ENCODE peak calls at places on chromosomes 2 and 18, in four cellular contexts. V is stimulated activated CD4-positive, alpha-beta T cell treated with anti-CD3 and anti-CD28 coated beads, Interleukin-4, amount 100 ng/mL, for 1 hour; Y is GM10248; R is stimulated activated CD8-positive, alpha-beta memory T cell treated with anti-CD3 and anti-CD28 coated beads, Interleukin-7, amount 100 ng/mL, for 4 hours. A is an unnamed sample.

GRCh38 chr2:207833265-207833751 is 63.6 kb upstream of the FZD5 start:
- DNase-seq in V (no peak), Y (peak), R (no peak), A (no peak)

GRCh38 chr2:2635025-2635528 is 304.0 kb upstream of the MYT1L start:
- DNase-seq in V (no peak), Y (no peak), R (no peak), A (no peak)

GRCh38 chr2:97662895-97663625 is 784 bp downstream of the ACTR1B start:
- DNase-seq in V (peak), Y (peak), R (peak), A (peak)

GRCh38 chr2:201860541-201861154 is 54.3 kb downstream of the CDK15 start:
- DNase-seq in V (no peak), Y (peak), R (peak), A (peak)

GRCh38 chr2:12624911-12625598 is 91.7 kb upstream of the TRIB2 start:
- DNase-seq in V (no peak), Y (no peak), R (no peak), A (no peak)

GRCh38 chr18:49020621-49021021 is 69.9 kb upstream of the SMAD7 start:
- DNase-seq in V (no peak), Y (no peak), R (no peak), A (no peak)

GRCh38 chr2:18422416-18423165 is 137.9 kb downstream of the RDH14 start:
- DNase-seq in V (no peak), Y (no peak), R (no peak), A (no peak)

GRCh38 chr2:15425707-15426106 is 135.4 kb downstream of the NBAS start:
- DNase-seq in V (no peak), Y (no peak), R (no peak), A (no peak)

GRCh38 chr2:23452853-23453420 is 68.0 kb downstream of the KLHL29 start:
- DNase-seq in V (no peak), Y (peak), R (no peak), A (peak)

GRCh38 chr2:25829377-25829704 is 48.9 kb downstream of the ASXL2 start:
- DNase-seq in V (no peak), Y (no peak), R (no peak), A (no peak)

GRCh38 chr18:5667356-5667755 is 123.6 kb upstream of the EPB41L3 start:
- DNase-seq in V (no peak), Y (no peak), R (no peak), A (no peak)

GRCh38 chr18:13253786-13254755 is 35.5 kb downstream of the LDLRAD4 start:
- DNase-seq in V (no peak), Y (no peak), R (no peak), A (no peak)

GRCh38 chr2:39099820-39100728 is 20.8 kb downstream of the SOS1 start:
- DNase-seq in V (no peak), Y (no peak), R (no peak), A (peak)

GRCh38 chr18:78939105-78939504 is 40.5 kb upstream of the SALL3 start:
- DNase-seq in V (no peak), Y (no peak), R (no peak), A (peak)

GRCh38 chr18:22207022-22207758 is 37.8 kb downstream of the GATA6 start:
- DNase-seq in V (no peak), Y (no peak), R (no peak), A (no peak)

GRCh38 chr2:156625360-156625995 is 189.3 kb downstream of the GPD2 start:
- DNase-seq in V (no peak), Y (no peak), R (no peak), A (no peak)

GRCh38 chr2:206408323-206409320 is 34.7 kb upstream of the ADAM23 start:
- DNase-seq in V (no peak), Y (peak), R (no peak), A (no peak)

GRCh38 chr2:74413001-74413698 is 8.3 kb downstream of the C2orf81 start:
- DNase-seq in V (no peak), Y (no peak), R (no peak), A (no peak)

GRCh38 chr2:217510790-217511291 is 492.0 kb downstream of the TNS1 start:
- DNase-seq in V (peak), Y (peak), R (no peak), A (peak)

A was measured in activated naive CD8-positive, alpha-beta T cell treated with anti-CD3 and anti-CD28 coated beads for 36 hours.